ENCODE peak calls at places on chromosomes 4 and X, in four cellular contexts. F is K562, X is A549, P is HepG2. E is an unnamed sample.

GRCh38 chr4:57103051-57103450 is 7.1 kb downstream of the IGFBP7 start:
- DNase-seq in F (no peak), X (no peak), P (no peak), E (no peak)

GRCh38 chr4:63348735-63349673 is 1060.2 kb downstream of the TECRL start:
- DNase-seq in F (no peak), X (no peak), P (no peak), E (no peak)

GRCh38 chr4:112348488-112349158 is 51.5 kb downstream of the ALPK1 start:
- DNase-seq in F (peak; percentile 67), X (peak; percentile 63), P (peak; percentile 65), E (no peak)

GRCh38 chrX:51144828-51145442 is 187.7 kb upstream of the NUDT10 start:
- DNase-seq in F (peak; percentile 48), X (peak; percentile 40), P (peak; percentile 16), E (peak; percentile 1)

GRCh38 chr4:126701756-126702155 is 931.0 kb upstream of the INTU start:
- DNase-seq in F (no peak), X (no peak), P (no peak), E (no peak)

GRCh38 chrX:153974003-153974725 is 1.6 kb downstream of the TMEM187 start:
- DNase-seq in F (no peak), X (no peak), P (no peak), E (no peak)

GRCh38 chr4:801436-802124 is 24.3 kb downstream of the CPLX1 start:
- DNase-seq in F (no peak), X (no peak), P (no peak), E (no peak)

GRCh38 chr4:134216436-134216835 is 14.8 kb upstream of the PABPC4L start:
- DNase-seq in F (no peak), X (peak; percentile 68), P (no peak), E (no peak)

GRCh38 chrX:41512394-41512793 is 65.3 kb downstream of the NYX start:
- DNase-seq in F (no peak), X (no peak), P (no peak), E (peak; percentile 49)

GRCh38 chrX:120790552-120790951 is 85.1 kb downstream of the CT47B1 start:
- DNase-seq in F (no peak), X (no peak), P (no peak), E (no peak)

GRCh38 chr4:40838742-40839141 is 89.0 kb downstream of the NSUN7 start:
- DNase-seq in F (no peak), X (peak; percentile 12), P (no peak), E (no peak)

GRCh38 chrX:109776986-109777385 is 43.9 kb upstream of the ACSL4 start:
- DNase-seq in F (no peak), X (no peak), P (no peak), E (no peak)
- TF ChIP-seq CHD2 in F (no peak), X (no peak), P (no peak), E (no peak)

DNA sequence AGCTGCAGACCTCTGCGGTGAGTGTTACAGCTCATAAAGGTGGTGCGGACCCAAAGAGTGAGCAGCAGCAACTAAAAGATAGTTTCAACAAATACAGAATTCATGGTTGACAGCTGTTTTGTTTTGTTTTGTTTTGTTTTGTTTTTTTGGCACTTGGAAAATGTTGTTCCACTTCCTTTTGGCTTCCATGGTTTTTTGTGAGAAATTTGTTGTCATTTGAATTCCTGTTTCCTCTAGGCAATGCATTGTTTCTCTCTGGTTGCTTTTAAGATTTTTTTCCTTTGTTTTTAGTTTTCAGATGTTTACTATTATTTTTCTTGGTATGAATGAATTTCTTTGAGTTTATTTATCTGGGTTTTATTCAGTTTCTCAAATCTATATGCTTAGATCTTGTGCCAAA is 229.4 kb downstream of the MID1IP1 start:
- DNase-seq in F (no peak), X (no peak), P (no peak), E (no peak)
- TF ChIP-seq MYC in F (no peak), X (no peak), P (no peak), E (no peak)

GRCh38 chr4:139719381-139720101 is 53.9 kb downstream of the MGST2 start:
- DNase-seq in F (no peak), X (no peak), P (no peak), E (no peak)

GRCh38 chr4:139712882-139713281 is 47.3 kb downstream of the MGST2 start:
- DNase-seq in F (no peak), X (no peak), P (no peak), E (no peak)

GRCh38 chr4:139718833-139719232 is 53.2 kb downstream of the MGST2 start:
- DNase-seq in F (no peak), X (no peak), P (no peak), E (no peak)

GRCh38 chr4:139718358-139718757 is 52.7 kb downstream of the MGST2 start:
- DNase-seq in F (no peak), X (no peak), P (no peak), E (no peak)

GRCh38 chr4:139715721-139716391 is 50.2 kb downstream of the MGST2 start:
- DNase-seq in F (no peak), X (no peak), P (no peak), E (no peak)
- TF ChIP-seq CHD2 in F (no peak), X (no peak), P (no peak), E (no peak)

DNA sequence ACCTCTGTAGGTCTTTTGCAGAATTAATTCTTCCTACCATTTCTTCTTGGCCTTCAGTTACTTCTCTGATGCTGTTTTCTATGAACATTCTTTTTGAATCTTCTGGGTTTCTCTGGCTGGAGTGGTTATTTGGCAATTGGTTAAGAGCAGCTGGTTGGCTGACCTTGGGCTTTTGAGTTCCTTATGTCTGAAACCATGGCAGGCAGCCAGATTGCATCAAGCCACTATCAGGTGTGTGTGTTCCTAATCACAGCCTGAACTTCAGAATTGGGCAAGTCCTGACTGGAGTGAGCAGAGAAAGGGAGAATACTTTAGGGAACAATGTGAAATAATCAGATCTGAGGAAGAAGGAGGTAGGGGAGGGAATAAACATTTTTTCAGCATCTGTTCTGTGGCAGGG is 90.2 kb downstream of the ARHGAP10 start:
- DNase-seq in F (no peak), X (peak; percentile 7), P (peak; percentile 39), E (no peak)
- TF ChIP-seq MYC in F (no peak), X (no peak), P (no peak), E (no peak)

DNA sequence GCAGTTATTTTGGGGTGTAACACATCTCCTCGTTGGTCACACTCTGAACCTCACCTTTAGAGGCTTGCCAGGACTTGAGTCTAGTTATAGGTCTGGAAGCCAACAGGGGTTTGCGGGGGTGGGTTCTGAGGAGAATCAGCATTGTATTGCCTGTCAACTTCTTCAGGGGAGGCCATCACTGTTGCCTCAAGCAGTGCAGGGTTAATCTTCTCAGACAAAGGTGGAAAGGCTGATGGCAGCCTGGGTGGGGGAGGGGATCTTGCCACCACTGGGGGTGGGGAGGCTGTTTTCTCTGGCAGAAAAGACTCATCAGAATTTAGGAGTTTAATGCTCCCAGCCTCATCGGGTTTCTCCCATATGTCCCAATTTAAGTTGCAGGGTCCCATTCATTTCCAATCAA is 387.8 kb downstream of the PRR32 start:
- DNase-seq in F (no peak), X (no peak), P (no peak), E (no peak)
- TF ChIP-seq CHD2 in F (no peak), X (no peak), P (no peak), E (no peak)